ENCODE peak calls at places on chromosome 10, in eight cellular contexts. P is GM23248, L is RWPE2, J is mammary epithelial cell, M is BJ, I is SK-N-SH, X is esophagus squamous epithelium, G is SJSA1. Z is an unnamed sample. For H3K27me3, the result is how much of the 10 kb centered on the place peaks cover.

GRCh38 chr10:88707429-88708110 is 1.5 kb downstream of the LIPK start:
- DNase-seq in P (peak), J (peak), X (no peak), L (no peak), G (no peak), M (peak), I (no peak), Z (no peak)

GRCh38 chr10:87657370-87657769 is 2.3 kb upstream of the PAPSS2 start:
- DNase-seq in I (no peak), P (peak), X (no peak), L (no peak), J (no peak), M (no peak), G (peak), Z (no peak)

GRCh38 chr10:75203724-75204123 is 6.9 kb upstream of the VDAC2 start:
- DNase-seq in G (no peak), P (no peak), L (peak), J (no peak), I (no peak), X (no peak), M (no peak), Z (peak)

GRCh38 chr10:91211675-91212074 is 8.8 kb upstream of the PCGF5 start:
- DNase-seq in I (no peak), M (no peak), J (no peak), X (no peak), P (no peak), G (no peak), L (no peak), Z (no peak)

GRCh38 chr10:60420991-60421894 is 31.6 kb upstream of the ANK3 start:
- DNase-seq in J (no peak), P (no peak), X (no peak), M (no peak), L (no peak), G (no peak), I (no peak), Z (no peak)

GRCh38 chr10:78776746-78777145 is 292.0 kb upstream of the ZMIZ1 start:
- DNase-seq in M (no peak), G (no peak), J (no peak), P (no peak), I (no peak), X (no peak), L (peak), Z (no peak)

GRCh38 chr10:93680414-93681047 is 21.9 kb downstream of the FRA10AC1 start:
- DNase-seq in P (peak), I (peak), X (no peak), G (no peak), L (no peak), M (no peak), J (peak), Z (no peak)

GRCh38 chr10:21724695-21725371 is 190.8 kb downstream of the MLLT10 start:
- DNase-seq in P (peak), I (peak), L (peak), G (peak), M (peak), J (peak), X (peak), Z (peak)

GRCh38 chr10:73493781-73494180 is 2.0 kb downstream of the PPP3CB start:
- DNase-seq in P (peak), G (no peak), X (no peak), L (no peak), I (no peak), J (peak), M (no peak), Z (no peak)

GRCh38 chr10:125775491-125776106 is at the start of gene MMP21:
- DNase-seq in G (no peak), I (no peak), L (no peak), X (no peak), J (no peak), P (no peak), M (no peak), Z (no peak)

GRCh38 chr10:25682203-25682950 is 251.7 kb upstream of the MYO3A start:
- DNase-seq in X (no peak), J (peak), I (peak), L (no peak), P (peak), G (peak), M (no peak), Z (no peak)

GRCh38 chr10:72035488-72035887 is 52.9 kb downstream of the SPOCK2 start:
- DNase-seq in P (no peak), G (no peak), X (no peak), L (no peak), J (no peak), M (no peak), I (no peak), Z (no peak)

GRCh38 chr10:99548041-99548530 is 15.3 kb downstream of the NKX2-3 start:
- DNase-seq in L (no peak), G (no peak), P (peak), J (peak), M (no peak), I (peak), X (no peak), Z (no peak)

GRCh38 chr10:93437946-93438795 is 44.0 kb downstream of the MYOF start:
- DNase-seq in L (no peak), P (peak), I (no peak), J (peak), M (no peak), X (no peak), G (peak), Z (no peak)

GRCh38 chr10:88004451-88004850 is 141.0 kb downstream of the PTEN start:
- DNase-seq in I (no peak), L (no peak), G (no peak), J (no peak), M (peak), P (peak), X (no peak), Z (no peak)

DNA sequence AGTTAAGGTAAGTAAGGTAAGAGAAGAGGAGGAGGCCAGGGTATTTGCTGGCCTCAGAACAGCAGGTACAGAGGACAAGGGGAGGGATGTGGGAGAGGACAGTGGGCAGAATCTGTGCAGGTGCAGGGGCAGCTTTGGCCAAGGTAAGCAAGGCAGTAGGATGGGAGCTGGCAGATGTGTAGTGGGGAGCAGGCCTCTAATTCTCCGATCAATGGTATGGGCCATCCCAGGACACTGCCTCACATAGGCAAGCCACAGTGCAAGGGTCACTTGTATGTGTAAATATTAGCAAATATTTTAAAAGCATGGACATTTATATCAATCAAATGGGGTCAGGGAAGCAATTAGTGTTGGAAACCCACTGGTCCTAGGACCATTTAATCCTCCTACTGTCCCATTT is 373.5 kb downstream of the GRID1 start:
- DNase-seq in M (no peak), J (no peak), L (no peak), P (no peak), I (no peak), X (no peak), G (no peak), Z (no peak)
- H3K27me3 ChIP-seq in M (under half), J (under half), L (under half), P (under half), I (under half), X (under half), G (under half), Z (under half)

DNA sequence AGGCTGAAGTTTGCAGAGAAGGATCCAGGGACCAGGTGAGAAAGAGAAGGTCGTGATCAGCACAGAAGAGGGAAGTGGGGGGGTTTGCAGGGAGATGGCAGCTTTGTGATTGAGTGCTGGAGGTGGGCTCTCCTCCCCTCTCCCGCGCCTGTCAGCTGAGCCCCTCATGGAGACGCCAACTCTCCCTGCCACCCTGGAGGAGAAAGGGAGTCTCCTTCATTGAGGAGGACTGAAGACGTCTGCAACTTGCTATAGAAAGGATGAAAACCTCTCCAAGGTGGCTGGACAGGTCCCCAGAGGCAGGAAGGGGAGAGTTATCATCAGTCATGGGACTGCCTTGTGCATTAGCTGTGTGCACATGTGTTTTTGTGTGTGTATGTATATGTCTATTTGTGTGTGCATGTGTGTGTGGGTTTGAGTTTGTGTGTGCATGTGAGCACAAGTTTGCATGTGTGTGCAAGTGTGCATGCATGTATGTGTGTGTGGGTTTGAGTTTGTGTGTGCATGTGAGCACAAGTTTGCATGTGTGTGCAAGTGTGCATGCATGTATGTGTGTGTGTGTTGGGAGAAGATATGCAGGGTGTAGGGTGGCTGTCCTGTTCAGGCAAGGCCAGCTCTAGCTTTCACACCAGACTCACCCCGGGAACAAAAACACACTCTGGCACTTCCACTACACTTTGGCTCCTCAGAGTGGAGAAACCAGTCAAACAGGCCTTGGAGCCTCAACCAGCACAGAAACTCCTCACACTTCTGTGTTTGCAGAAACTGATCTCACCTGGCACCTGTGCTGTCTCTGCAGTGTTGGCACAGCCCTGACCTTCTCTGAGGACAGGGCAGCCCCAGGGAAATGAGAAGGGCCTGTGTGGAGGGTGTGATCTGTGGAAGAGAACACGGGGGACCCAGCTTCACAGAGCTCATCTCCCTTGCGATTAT is 3.8 kb upstream of the CALML5 start:
- DNase-seq in X (no peak), P (no peak), L (peak), G (no peak), J (peak), M (no peak), I (no peak), Z (no peak)
- H3K27me3 ChIP-seq in X (under half), P (under half), L (under half), G (under half), J (under half), M (under half), I (under half), Z (under half)

GRCh38 chr10:84195044-84195830 is 900 bp downstream of the CDHR1 start:
- DNase-seq in P (no peak), G (no peak), M (no peak), L (no peak), J (no peak), I (peak), X (no peak), Z (no peak)
- H3K27me3 ChIP-seq in P (half or more), G (half or more), M (under half), L (under half), J (under half), I (under half), X (under half), Z (under half)

DNA sequence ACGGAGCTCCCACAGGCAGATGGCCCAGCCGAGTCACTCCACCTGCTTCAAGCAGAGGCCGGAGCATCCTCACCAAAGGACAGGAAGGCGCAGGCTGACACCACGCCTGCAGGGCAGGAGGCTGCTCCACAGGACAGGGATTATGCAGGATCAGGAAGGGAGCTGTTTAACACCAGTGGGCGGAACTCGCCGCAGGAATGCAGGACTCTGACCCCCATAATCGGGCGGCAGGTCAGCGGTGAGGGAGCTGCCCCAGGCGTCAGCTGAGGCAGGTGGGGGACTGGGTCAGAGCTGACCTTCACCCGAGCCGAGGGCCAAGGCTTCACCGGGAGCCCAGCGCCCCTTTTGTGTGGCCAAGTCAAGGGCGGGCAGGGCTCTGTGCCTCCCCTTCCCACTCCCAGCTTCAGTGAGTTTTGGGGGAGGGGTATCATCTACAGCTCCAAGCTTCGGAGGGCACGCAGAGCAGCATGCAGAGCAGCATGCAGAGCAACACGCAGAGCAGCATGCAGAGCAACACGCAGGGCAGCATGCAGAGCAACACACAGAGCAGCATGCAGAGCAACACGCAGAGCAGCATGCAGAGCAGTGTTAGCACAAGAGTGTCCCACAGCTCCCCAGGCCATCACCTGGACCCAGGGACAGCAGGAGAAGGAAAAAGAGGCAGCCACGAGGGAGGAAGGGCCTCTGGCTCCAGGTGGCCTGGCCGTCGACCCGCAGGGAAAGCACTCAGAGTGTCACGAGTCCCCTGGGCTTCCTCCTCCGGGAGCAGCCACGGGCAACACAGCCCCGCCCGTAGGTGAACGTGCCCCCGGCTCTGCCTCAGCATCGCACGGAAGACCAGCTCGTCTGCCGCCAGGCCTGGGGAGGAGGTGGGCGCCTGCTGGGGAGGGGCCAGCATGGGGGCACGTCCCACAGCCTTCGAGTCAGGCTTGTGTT is 151.7 kb upstream of the PPP2R2D start:
- DNase-seq in G (no peak), M (no peak), I (no peak), J (no peak), P (no peak), L (peak), X (no peak), Z (no peak)
- H3K27me3 ChIP-seq in G (under half), M (under half), I (under half), J (under half), P (under half), L (under half), X (under half), Z (under half)

Z was measured in gastrocnemius medialis.